ENCODE peak calls at places on chromosomes 4 and X, in nine cellular contexts. S, B, F, G, U, D, A, T and C are unnamed samples.

GRCh38 chr4:41939016-41939623 is 3.9 kb downstream of the TMEM33 start:
- DNase-seq in S (peak), B (peak), F (no peak), G (no peak), U (no peak), D (no peak), A (no peak), T (no peak), C (no peak)

GRCh38 chr4:89538886-89539285 is 231.3 kb upstream of the GPRIN3 start:
- DNase-seq in S (no peak), B (no peak), F (no peak), G (no peak), U (peak), D (no peak), A (no peak), T (no peak), C (no peak)

GRCh38 chr4:173411106-173411703 is 12.3 kb upstream of the SCRG1 start:
- DNase-seq in S (no peak), B (no peak), F (no peak), G (no peak), U (no peak), D (no peak), A (no peak), T (no peak), C (no peak)

GRCh38 chrX:39308126-39308525 is 506.9 kb downstream of the MID1IP1 start:
- DNase-seq in S (no peak), B (no peak), F (no peak), G (no peak), U (peak), D (no peak), A (no peak), T (no peak), C (no peak)

GRCh38 chrX:122268353-122268752 is 915.7 kb upstream of the GRIA3 start:
- DNase-seq in S (no peak), B (no peak), F (no peak), G (no peak), U (no peak), D (no peak), A (no peak), T (no peak), C (no peak)

GRCh38 chr4:165177725-165178666 is 29.4 kb upstream of the KLHL2 start:
- DNase-seq in S (peak), B (no peak), F (no peak), G (no peak), U (no peak), D (no peak), A (no peak), T (no peak), C (no peak)

GRCh38 chr4:185508162-185508561 is 27.1 kb downstream of the PDLIM3 start:
- DNase-seq in S (no peak), B (no peak), F (no peak), G (peak), U (no peak), D (no peak), A (peak), T (no peak), C (no peak)

GRCh38 chr4:105622269-105622668 is 69.8 kb downstream of the ARHGEF38 start:
- DNase-seq in S (no peak), B (peak), F (no peak), G (no peak), U (no peak), D (no peak), A (no peak), T (no peak), C (no peak)

GRCh38 chr4:138561906-138562305 is 319.8 kb upstream of the SLC7A11 start:
- DNase-seq in S (no peak), B (no peak), F (no peak), G (no peak), U (peak), D (no peak), A (no peak), T (no peak), C (no peak)

GRCh38 chrX:56729152-56729557 is at the start of gene NBDY:
- DNase-seq in S (peak), B (peak), F (peak), G (no peak), U (peak), D (peak), A (peak), T (no peak), C (peak)

GRCh38 chrX:13520441-13520840 is 49.0 kb upstream of the EGFL6 start:
- DNase-seq in S (no peak), B (no peak), F (no peak), G (no peak), U (peak), D (no peak), A (no peak), T (no peak), C (no peak)

GRCh38 chr4:98663226-98664006 is 5.0 kb upstream of the TSPAN5 start:
- DNase-seq in S (no peak), B (no peak), F (no peak), G (no peak), U (no peak), D (no peak), A (no peak), T (no peak), C (peak)

GRCh38 chr4:188107931-188108843 is 1.2 kb downstream of the TRIML2 start:
- DNase-seq in S (peak), B (no peak), F (no peak), G (peak), U (no peak), D (no peak), A (no peak), T (no peak), C (no peak)

GRCh38 chr4:8838911-8839431 is 32.7 kb downstream of the HMX1 start:
- DNase-seq in S (no peak), B (peak), F (peak), G (no peak), U (no peak), D (no peak), A (no peak), T (no peak), C (peak)

GRCh38 chrX:69133561-69134542 is 31.4 kb downstream of the PJA1 start:
- DNase-seq in S (peak), B (no peak), F (no peak), G (peak), U (peak), D (no peak), A (peak), T (no peak), C (no peak)

GRCh38 chr4:74873545-74874295 is 59.2 kb upstream of the PARM1 start:
- DNase-seq in S (no peak), B (no peak), F (no peak), G (no peak), U (no peak), D (peak), A (no peak), T (no peak), C (peak)

GRCh38 chr4:46211406-46211805 is 87.6 kb upstream of the GABRG1 start:
- DNase-seq in S (no peak), B (no peak), F (no peak), G (no peak), U (no peak), D (no peak), A (no peak), T (no peak), C (no peak)

GRCh38 chr4:85953651-85954018 is 406.2 kb downstream of the MAPK10 start:
- DNase-seq in S (no peak), B (no peak), F (no peak), G (peak), U (peak), D (no peak), A (no peak), T (no peak), C (no peak)

GRCh38 chr4:126130200-126130599 is 815.4 kb downstream of the FAT4 start:
- DNase-seq in S (no peak), B (no peak), F (no peak), G (no peak), U (no peak), D (no peak), A (no peak), T (no peak), C (no peak)

GRCh38 chrX:67953658-67954057 is 409.8 kb downstream of the AR start:
- DNase-seq in S (no peak), B (no peak), F (no peak), G (no peak), U (no peak), D (no peak), A (no peak), T (no peak), C (no peak)

GRCh38 chrX:138945219-138945618 is 233.7 kb upstream of the FGF13 start:
- DNase-seq in S (no peak), B (no peak), F (no peak), G (no peak), U (no peak), D (no peak), A (no peak), T (no peak), C (no peak)

GRCh38 chr4:176939445-176939844 is 146.7 kb upstream of the VEGFC start:
- DNase-seq in S (no peak), B (no peak), F (no peak), G (no peak), U (peak), D (no peak), A (no peak), T (no peak), C (no peak)

GRCh38 chr4:27666943-27667342 is 806.3 kb downstream of the STIM2 start:
- DNase-seq in S (peak), B (no peak), F (no peak), G (peak), U (no peak), D (no peak), A (no peak), T (no peak), C (no peak)

GRCh38 chrX:151801980-151802379 is 67.4 kb downstream of the CNGA2 start:
- DNase-seq in S (peak), B (no peak), F (no peak), G (no peak), U (peak), D (no peak), A (no peak), T (no peak), C (no peak)
- TF ChIP-seq CTCF in S (peak), B (no peak), F (no peak), G (peak), U (peak), D (no peak), A (no peak), T (no peak), C (no peak)

GRCh38 chrX:154436597-154437397 is at the start of gene GDI1:
- DNase-seq in S (peak), B (peak), F (no peak), G (no peak), U (no peak), D (peak), A (no peak), T (no peak), C (peak)
- TF ChIP-seq POLR2AphosphoS5 in S (peak), B (peak), F (peak), G (peak), U (peak), D (peak), A (no peak), T (peak), C (peak)

GRCh38 chr4:56977321-56978012 is at the start of gene NOA1:
- DNase-seq in S (peak), B (peak), F (peak), G (peak), U (peak), D (peak), A (peak), T (peak), C (peak)

GRCh38 chr4:56978750-56979303 is at the start of gene POLR2B:
- DNase-seq in S (peak), B (peak), F (peak), G (peak), U (peak), D (peak), A (peak), T (peak), C (peak)

GRCh38 chr4:56979674-56980073 is 978 bp downstream of the POLR2B start:
- DNase-seq in S (peak), B (peak), F (no peak), G (no peak), U (peak), D (no peak), A (no peak), T (no peak), C (peak)

GRCh38 chr4:56976283-56976877 is 1.0 kb downstream of the NOA1 start:
- DNase-seq in S (peak), B (peak), F (no peak), G (no peak), U (peak), D (peak), A (peak), T (no peak), C (no peak)

DNA sequence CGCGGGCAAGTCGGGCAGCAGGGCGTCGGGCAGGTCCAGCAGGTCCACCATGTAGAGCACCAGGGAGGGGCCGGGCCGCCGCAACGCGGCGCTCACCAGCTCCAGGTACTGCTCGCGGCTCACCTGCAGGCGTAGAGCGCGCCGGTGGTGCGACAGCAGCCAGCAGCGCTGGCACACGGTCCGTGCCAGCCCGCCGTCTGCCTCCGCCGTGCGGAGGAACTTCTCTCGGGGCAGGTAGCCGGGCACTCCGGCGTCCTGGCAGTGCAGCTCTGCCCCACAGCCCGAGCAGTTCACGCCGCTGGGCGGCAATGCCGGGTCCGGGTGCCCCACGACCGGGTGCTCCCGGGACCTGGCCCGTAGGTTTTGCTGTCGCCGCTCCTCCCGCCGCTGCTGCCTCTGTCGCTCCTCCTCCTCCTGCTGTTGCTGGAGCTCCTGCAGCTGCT is 507 bp downstream of the NOA1 start:
- DNase-seq in S (peak), B (peak), F (peak), G (peak), U (peak), D (peak), A (peak), T (no peak), C (peak)
- TF ChIP-seq CTCF in S (peak), B (no peak), F (no peak), G (no peak), U (no peak), D (no peak), A (peak), T (no peak), C (no peak)

GRCh38 chrX:64662876-64663275 is 267.6 kb upstream of the MTMR8 start:
- DNase-seq in S (peak), B (no peak), F (no peak), G (no peak), U (no peak), D (no peak), A (no peak), T (no peak), C (no peak)
- TF ChIP-seq POLR2AphosphoS5 in S (no peak), B (no peak), F (no peak), G (no peak), U (no peak), D (no peak), A (no peak), T (no peak), C (no peak)

GRCh38 chr4:156971623-156972369 is at the start of gene PDGFC:
- DNase-seq in S (peak), B (peak), F (peak), G (no peak), U (peak), D (peak), A (peak), T (peak), C (peak)
- TF ChIP-seq CTCF in S (peak), B (no peak), F (no peak), G (no peak), U (peak), D (peak), A (peak), T (peak), C (peak)

GRCh38 chr4:76486588-76487276 is 51.7 kb downstream of the SHROOM3 start:
- DNase-seq in S (no peak), B (no peak), F (no peak), G (no peak), U (no peak), D (no peak), A (no peak), T (no peak), C (no peak)

GRCh38 chr4:76489799-76490176 is 54.8 kb downstream of the SHROOM3 start:
- DNase-seq in S (no peak), B (no peak), F (no peak), G (no peak), U (no peak), D (no peak), A (no peak), T (no peak), C (no peak)

GRCh38 chr4:76488905-76489798 is 54.1 kb downstream of the SHROOM3 start:
- DNase-seq in S (no peak), B (no peak), F (no peak), G (no peak), U (no peak), D (no peak), A (no peak), T (no peak), C (no peak)

GRCh38 chr4:76485450-76485849 is 50.4 kb downstream of the SHROOM3 start:
- DNase-seq in S (peak), B (no peak), F (no peak), G (peak), U (no peak), D (peak), A (no peak), T (no peak), C (peak)

GRCh38 chr4:76484654-76485053 is 49.6 kb downstream of the SHROOM3 start:
- DNase-seq in S (no peak), B (no peak), F (no peak), G (no peak), U (no peak), D (no peak), A (no peak), T (no peak), C (no peak)
- TF ChIP-seq POLR2AphosphoS5 in S (no peak), B (no peak), F (no peak), G (no peak), U (no peak), D (no peak), A (no peak), T (no peak), C (no peak)

GRCh38 chr4:7208509-7209451 is 16.4 kb downstream of the SORCS2 start:
- DNase-seq in S (no peak), B (no peak), F (no peak), G (no peak), U (no peak), D (no peak), A (no peak), T (no peak), C (no peak)

GRCh38 chr4:7206385-7206784 is 14.0 kb downstream of the SORCS2 start:
- DNase-seq in S (no peak), B (no peak), F (no peak), G (no peak), U (peak), D (no peak), A (no peak), T (no peak), C (no peak)

GRCh38 chr4:7206856-7207567 is 14.7 kb downstream of the SORCS2 start:
- DNase-seq in S (peak), B (peak), F (no peak), G (no peak), U (peak), D (peak), A (peak), T (no peak), C (peak)

GRCh38 chr4:7209699-7210098 is 17.4 kb downstream of the SORCS2 start:
- DNase-seq in S (no peak), B (no peak), F (no peak), G (no peak), U (no peak), D (no peak), A (no peak), T (no peak), C (no peak)

DNA sequence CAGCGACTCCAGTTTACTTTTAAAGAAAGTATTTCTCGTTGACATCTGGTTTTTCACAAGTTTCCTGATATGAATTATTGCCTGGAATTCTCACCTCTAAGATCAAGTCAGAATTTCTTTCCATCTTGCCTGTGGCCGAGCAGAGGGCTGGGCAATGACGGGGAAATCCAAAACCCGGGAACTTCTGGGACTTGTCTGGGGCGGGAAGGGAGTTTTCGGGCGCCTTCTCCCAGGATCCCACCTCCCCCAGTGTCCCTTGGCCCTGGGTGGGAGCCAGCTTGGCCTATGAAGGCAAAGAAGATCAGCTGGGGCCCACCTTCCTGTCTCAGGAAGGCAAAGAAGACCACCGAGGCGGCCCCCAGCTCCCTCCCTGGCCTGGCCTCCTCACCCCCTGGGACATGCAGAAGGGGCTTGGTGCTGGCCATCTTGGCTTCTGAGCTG is 15.5 kb downstream of the SORCS2 start:
- DNase-seq in S (no peak), B (no peak), F (no peak), G (no peak), U (no peak), D (no peak), A (no peak), T (no peak), C (no peak)
- TF ChIP-seq CTCF in S (no peak), B (no peak), F (no peak), G (no peak), U (no peak), D (no peak), A (no peak), T (no peak), C (no peak)

DNA sequence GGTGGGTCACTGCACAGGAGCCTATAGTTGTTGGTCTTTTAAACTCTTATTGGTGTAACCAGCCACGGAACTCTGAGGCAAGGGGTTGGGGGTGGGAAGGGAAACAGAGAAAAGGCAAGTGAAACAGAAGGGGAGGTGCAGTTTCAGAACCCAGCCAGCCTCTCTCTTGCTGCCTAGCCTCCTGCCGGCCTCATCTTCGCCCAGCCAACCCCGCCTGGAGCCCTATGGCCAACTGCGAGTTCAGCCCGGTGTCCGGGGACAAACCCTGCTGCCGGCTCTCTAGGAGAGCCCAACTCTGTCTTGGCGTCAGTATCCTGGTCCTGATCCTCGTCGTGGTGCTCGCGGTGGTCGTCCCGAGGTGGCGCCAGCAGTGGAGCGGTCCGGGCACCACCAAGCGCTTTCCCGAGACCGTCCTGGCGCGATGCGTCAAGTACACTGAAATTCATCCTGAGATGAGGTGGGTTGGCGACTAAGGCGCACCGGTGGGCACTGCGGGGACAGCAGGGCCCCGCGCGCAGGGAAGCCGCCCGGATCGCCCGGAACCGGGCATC is at the start of gene CD38:
- DNase-seq in S (peak), B (peak), F (no peak), G (no peak), U (no peak), D (no peak), A (peak), T (no peak), C (peak)
- TF ChIP-seq POLR2AphosphoS5 in S (no peak), B (no peak), F (no peak), G (no peak), U (no peak), D (no peak), A (no peak), T (no peak), C (no peak)